ENCODE peak calls at places on chromosomes 4 and X, in five cellular contexts. I is HL-60, N is SJSA1, C is lower lobe of right lung, L is iPS DF 6.9. O is an unnamed sample. For H3K27me3, the result is how much of the 10 kb centered on the place peaks cover.

GRCh38 chrX:139094671-139095592 is 383.4 kb upstream of the FGF13 start:
- DNase-seq in N (no peak), C (no peak), I (no peak), L (no peak), O (no peak)

GRCh38 chr4:88719381-88719780 is 21.8 kb upstream of the NAP1L5 start:
- DNase-seq in N (no peak), L (no peak), I (no peak), C (no peak), O (no peak)

GRCh38 chr4:16195209-16195608 is 31.1 kb downstream of the TAPT1 start:
- DNase-seq in I (no peak), L (no peak), C (no peak), N (no peak), O (no peak)

GRCh38 chrX:18252644-18253359 is 32.1 kb upstream of the BEND2 start:
- DNase-seq in C (no peak), I (no peak), N (no peak), L (no peak), O (no peak)

GRCh38 chr4:45502471-45502870 is 621.4 kb downstream of the GABRG1 start:
- DNase-seq in N (no peak), C (no peak), L (no peak), I (no peak), O (no peak)

GRCh38 chr4:118842055-118842454 is 6.1 kb upstream of the SEC24D start:
- DNase-seq in C (no peak), I (no peak), L (no peak), N (no peak), O (no peak)

GRCh38 chr4:187687701-187688100 is 307.9 kb upstream of the ZFP42 start:
- DNase-seq in L (no peak), N (no peak), C (no peak), I (no peak), O (peak)

GRCh38 chr4:76272091-76272490 is 20.6 kb downstream of the FAM47E start:
- DNase-seq in L (no peak), C (no peak), N (no peak), I (peak), O (no peak)

GRCh38 chrX:110569506-110569905 is 210.9 kb downstream of the RTL9 start:
- DNase-seq in N (no peak), C (no peak), L (no peak), I (no peak), O (no peak)

GRCh38 chrX:68894513-68895338 is 65.9 kb downstream of the EFNB1 start:
- DNase-seq in I (peak), L (no peak), N (no peak), C (peak), O (peak)

GRCh38 chr4:168509786-168510185 is 12.9 kb downstream of the PALLD start:
- DNase-seq in I (peak), N (no peak), L (no peak), C (no peak), O (peak)

GRCh38 chrX:27446423-27446822 is 16.7 kb downstream of the PPP4R3C start:
- DNase-seq in L (no peak), C (no peak), I (no peak), N (no peak), O (no peak)

GRCh38 chr4:147891476-147892115 is 159.7 kb downstream of the ARHGAP10 start:
- DNase-seq in N (no peak), L (no peak), C (no peak), I (no peak), O (no peak)

GRCh38 chrX:12210921-12211320 is 72.6 kb downstream of the FRMPD4 start:
- DNase-seq in L (no peak), C (no peak), N (peak), I (no peak), O (peak)
- H3K27me3 ChIP-seq in L (under half), C (under half), N (under half), I (under half), O (under half)

GRCh38 chrX:152137771-152138387 is 498 bp downstream of the MAGEA10 start:
- DNase-seq in L (no peak), N (no peak), I (no peak), C (no peak), O (no peak)

GRCh38 chrX:152138388-152138784 is at the start of gene MAGEA10:
- DNase-seq in C (no peak), N (no peak), L (no peak), I (no peak), O (no peak)

GRCh38 chrX:152136312-152136711 is 2.1 kb downstream of the MAGEA10 start:
- DNase-seq in L (no peak), N (no peak), I (no peak), C (no peak), O (no peak)

DNA sequence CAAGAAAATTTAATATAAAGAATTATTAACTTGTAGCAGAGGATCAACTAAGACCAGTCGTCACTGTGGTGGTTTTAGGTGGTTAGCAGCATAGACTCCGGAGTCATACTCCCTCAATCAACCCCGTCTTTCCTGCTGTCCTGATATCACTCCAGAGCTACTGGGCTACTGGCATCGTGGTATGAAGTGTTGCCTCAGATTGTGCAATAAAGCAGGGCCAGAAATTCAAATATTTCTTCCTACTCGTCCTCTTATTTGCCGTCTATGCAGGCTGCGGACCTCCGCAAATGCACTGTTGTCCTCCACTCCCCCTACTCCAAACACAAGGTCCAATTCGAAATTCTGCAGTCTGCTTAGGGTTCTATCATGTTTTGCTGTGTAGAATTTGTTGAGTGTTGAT is 1.2 kb upstream of the MAGEA10 start:
- DNase-seq in C (no peak), N (no peak), L (no peak), I (no peak), O (no peak)
- H3K27me3 ChIP-seq in C (under half), N (under half), L (under half), I (under half), O (under half)

DNA sequence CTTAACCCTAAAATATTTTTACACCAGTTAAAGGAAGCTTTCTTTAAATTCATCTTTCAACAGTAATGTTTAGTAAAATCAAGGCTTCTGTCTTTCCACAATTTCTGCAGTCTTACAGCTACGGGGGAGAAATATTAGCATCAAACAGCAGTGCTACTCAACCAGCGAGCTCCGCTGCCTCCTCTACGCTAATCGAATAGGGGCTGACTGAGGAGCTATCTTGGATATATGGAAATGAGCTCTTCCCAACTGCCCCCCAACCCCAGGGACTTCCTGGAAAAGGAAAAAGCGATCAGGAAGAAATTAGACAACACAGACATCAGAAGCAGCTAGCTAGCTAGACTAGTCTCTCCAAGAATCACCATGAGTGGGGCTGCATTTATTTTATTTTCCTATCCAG is 7.7 kb downstream of the NKX6-1 start:
- DNase-seq in I (no peak), C (no peak), L (no peak), N (no peak), O (no peak)
- H3K27me3 ChIP-seq in I (half or more), C (half or more), L (half or more), N (under half), O (half or more)

DNA sequence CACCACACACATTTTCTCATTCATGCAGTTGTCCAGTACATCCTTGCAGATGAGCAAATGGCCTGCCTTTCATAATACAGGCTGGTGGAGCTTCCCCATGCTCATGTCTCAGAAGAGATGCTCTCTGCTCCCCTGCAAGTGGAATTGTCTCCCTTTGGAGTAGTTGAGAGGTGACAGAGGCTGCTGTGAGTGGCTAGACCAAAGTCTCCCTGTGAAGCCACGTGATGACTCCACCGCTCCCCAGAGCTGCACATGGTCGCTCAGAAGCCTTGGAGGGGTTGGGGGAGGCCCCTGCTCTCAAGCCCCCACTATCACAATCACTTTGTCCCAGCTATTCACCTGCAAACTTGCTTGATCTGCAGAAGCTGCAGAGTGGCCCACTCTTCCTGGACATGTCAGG is 1.5 kb upstream of the GPR78 start:
- DNase-seq in C (no peak), L (no peak), I (no peak), N (no peak), O (no peak)
- H3K27me3 ChIP-seq in C (under half), L (under half), I (under half), N (under half), O (half or more)

DNA sequence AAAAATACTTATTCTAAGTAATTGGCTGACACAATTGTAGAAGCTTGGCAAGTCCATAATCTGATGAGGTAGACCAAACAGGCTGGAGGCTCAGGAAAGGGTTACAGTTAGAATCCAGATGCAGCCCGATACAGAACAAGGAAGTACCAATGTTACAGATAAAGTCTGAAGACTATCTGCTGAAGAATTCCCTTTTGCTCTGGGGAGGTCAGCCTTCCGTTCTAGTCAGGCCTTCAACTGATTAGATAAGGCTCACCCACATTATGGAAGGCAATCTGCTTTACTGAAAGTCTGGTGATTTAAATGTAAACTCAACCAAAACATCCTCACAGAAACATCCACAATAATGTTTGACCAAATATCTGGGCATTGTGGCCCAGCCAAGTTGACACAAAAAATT is 7.4 kb upstream of the DYNLT3 start:
- DNase-seq in C (no peak), L (no peak), I (no peak), N (no peak), O (no peak)
- H3K27me3 ChIP-seq in C (under half), L (under half), I (under half), N (under half), O (under half)

GRCh38 chrX:100680756-100681155 is 36.8 kb downstream of the SRPX2 start:
- DNase-seq in N (no peak), I (no peak), L (no peak), C (no peak), O (no peak)

GRCh38 chrX:100674705-100675104 is 30.7 kb downstream of the SRPX2 start:
- DNase-seq in L (no peak), C (no peak), N (no peak), I (no peak), O (no peak)

GRCh38 chrX:100681581-100681980 is 37.6 kb downstream of the SRPX2 start:
- DNase-seq in L (no peak), C (no peak), I (no peak), N (no peak), O (no peak)

GRCh38 chrX:100673397-100673953 is 29.5 kb downstream of the SRPX2 start:
- DNase-seq in I (no peak), C (no peak), N (no peak), L (no peak), O (peak)

DNA sequence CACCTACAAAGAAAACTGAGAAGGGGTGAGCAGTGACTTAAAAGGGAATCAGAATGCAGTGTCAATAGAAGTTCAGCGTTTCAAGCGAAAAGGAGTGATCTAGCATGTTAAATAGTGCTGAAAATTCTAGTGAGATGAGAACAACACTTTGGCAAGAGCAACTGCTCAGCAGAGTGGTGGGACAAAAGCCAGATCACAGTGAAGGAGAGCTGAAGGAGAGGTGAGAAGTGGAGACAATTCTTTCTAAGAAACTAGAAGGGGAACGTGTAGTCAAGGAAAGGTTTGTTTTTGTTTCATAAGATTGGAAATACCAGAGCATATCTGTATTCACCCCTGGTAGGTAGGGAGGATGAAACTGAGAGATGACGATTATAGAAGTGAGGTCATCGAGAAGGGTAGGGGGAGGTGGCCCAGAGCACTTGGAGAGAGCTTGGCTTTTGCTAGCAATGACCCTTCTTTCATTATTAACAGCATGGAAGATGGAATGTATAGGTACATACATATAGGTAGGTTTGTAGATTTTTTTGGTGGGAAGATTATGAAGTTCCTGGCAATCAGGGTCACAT is 33.7 kb downstream of the SRPX2 start:
- DNase-seq in C (no peak), I (no peak), N (no peak), L (no peak), O (no peak)
- H3K27me3 ChIP-seq in C (under half), I (under half), N (under half), L (under half), O (under half)

GRCh38 chrX:107506596-107507031 is 57.2 kb downstream of the FRMPD3 start:
- DNase-seq in L (no peak), C (no peak), I (no peak), N (no peak), O (no peak)
- H3K27me3 ChIP-seq in L (under half), C (under half), I (under half), N (under half), O (under half)

GRCh38 chrX:13755254-13755653 is 20.7 kb downstream of the OFD1 start:
- DNase-seq in I (no peak), N (no peak), C (no peak), L (no peak), O (no peak)
- H3K27me3 ChIP-seq in I (under half), N (under half), C (under half), L (under half), O (under half)

DNA sequence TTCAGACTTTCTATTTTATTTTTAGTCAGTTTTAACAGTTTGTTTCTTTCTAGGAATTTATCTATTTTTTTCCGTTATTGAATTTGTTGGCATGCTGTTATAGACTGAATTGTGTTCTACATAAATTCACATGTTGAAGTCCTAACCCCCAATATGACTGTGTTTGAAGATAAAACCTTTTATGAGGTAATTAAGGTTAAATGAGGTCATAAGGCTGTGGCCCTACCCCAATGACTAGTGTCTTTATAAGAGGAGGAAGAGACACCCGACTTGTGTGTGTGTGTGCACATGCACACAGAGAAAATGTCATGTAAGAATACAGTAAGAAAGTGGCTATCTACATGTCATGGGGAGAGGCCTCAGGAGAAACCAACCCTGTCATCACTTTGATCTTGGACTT is 146.3 kb downstream of the BRWD3 start:
- DNase-seq in N (no peak), C (no peak), I (no peak), L (no peak), O (no peak)
- H3K27me3 ChIP-seq in N (under half), C (under half), I (under half), L (under half), O (under half)

GRCh38 chrX:108419401-108419800 is 18.8 kb downstream of the COL4A6 start:
- DNase-seq in I (no peak), C (no peak), N (no peak), L (no peak), O (no peak)
- H3K27me3 ChIP-seq in I (under half), C (under half), N (under half), L (under half), O (under half)

O was measured in mesenchymal stem cell.